ENCODE peak calls at places on chromosomes 5 and 9, in four cellular contexts. S, Z, T and L are unnamed samples.

GRCh38 chr5:147691134-147691533 is 91.4 kb downstream of the JAKMIP2 start:
- DNase-seq in S (no peak), Z (no peak), T (no peak), L (no peak)

GRCh38 chr5:10262121-10262774 is 12.2 kb downstream of the CCT5 start:
- DNase-seq in S (no peak), Z (no peak), T (no peak), L (no peak)

GRCh38 chr5:152113401-152113800 is 188.8 kb upstream of the GLRA1 start:
- DNase-seq in S (no peak), Z (no peak), T (no peak), L (no peak)

GRCh38 chr9:42386477-42386876 is 203.0 kb downstream of the SPATA31A6 start:
- DNase-seq in S (no peak), Z (no peak), T (no peak), L (no peak)

GRCh38 chr5:133924221-133924920 is 44.1 kb downstream of the C5orf15 start:
- DNase-seq in S (no peak), Z (no peak), T (no peak), L (no peak)

GRCh38 chr5:1285141-1285540 is 9.7 kb downstream of the TERT start:
- DNase-seq in S (no peak), Z (no peak), T (no peak), L (no peak)

GRCh38 chr5:55993013-55993412 is 1.8 kb downstream of the IL6ST start:
- DNase-seq in S (no peak), Z (no peak), T (peak; percentile 48), L (no peak)

GRCh38 chr5:55570026-55570425 is 35.3 kb upstream of the PLPP1 start:
- DNase-seq in S (no peak), Z (no peak), T (peak; percentile 42), L (peak; percentile 4)

GRCh38 chr5:55429707-55430253 is 105.0 kb downstream of the PLPP1 start:
- DNase-seq in S (no peak), Z (no peak), T (no peak), L (no peak)

GRCh38 chr5:123874600-123875201 is 362.7 kb downstream of the CSNK1G3 start:
- DNase-seq in S (no peak), Z (no peak), T (peak; percentile 12), L (peak; percentile 60)

GRCh38 chr9:121736147-121736721 is 84.8 kb downstream of the DAB2IP start:
- DNase-seq in S (peak; percentile 90), Z (no peak), T (peak; percentile 25), L (peak; percentile 54)

GRCh38 chr5:71922584-71923106 is 184.6 kb upstream of the MAP1B start:
- DNase-seq in S (peak; percentile 37), Z (peak; percentile 50), T (peak; percentile 64), L (no peak)

DNA sequence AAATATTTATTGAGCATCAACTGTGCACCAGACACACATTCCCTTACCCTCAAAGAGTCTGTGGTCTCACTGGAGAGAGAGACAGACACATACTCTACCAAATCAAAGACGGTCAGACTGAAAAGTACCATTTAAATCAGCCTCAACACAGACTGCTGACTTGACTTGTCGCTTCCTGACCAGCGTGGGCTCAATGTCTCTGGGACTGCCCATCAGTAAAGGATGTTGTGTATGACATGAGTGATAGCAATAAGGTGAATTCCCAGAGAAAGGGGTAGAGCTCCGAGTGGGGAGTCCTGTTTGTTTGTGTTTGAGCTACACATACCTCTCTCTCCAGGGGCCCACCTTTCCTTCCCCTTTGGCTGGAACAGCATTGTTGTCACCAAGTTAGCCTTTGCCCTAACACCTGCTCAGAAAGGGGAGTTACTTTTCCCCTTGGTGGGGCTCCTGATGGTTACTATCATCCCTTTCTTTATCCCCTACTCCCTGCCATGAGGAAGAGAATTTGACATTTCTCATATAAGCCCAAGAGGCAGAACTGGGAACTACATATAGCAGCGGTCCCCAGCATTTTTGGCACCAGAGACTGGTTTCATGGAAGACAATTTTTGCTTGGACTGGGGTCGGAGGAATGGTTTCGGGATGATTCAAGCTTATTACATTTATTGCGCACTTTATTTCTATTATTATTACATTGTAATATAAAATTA is 33.9 kb downstream of the NR4A3 start:
- DNase-seq in S (no peak), Z (no peak), T (no peak), L (no peak)
- H2BK15ac ChIP-seq in S (no peak overlapping the region), Z (no peak overlapping the region), T (no peak overlapping the region), L (no peak overlapping the region)

GRCh38 chr5:141878771-141879759 is 855 bp upstream of the PCDH1 start:
- DNase-seq in S (peak; percentile 88), Z (no peak), T (peak; percentile 80), L (peak; percentile 98)

GRCh38 chr5:141879941-141880738 is 1.9 kb upstream of the PCDH1 start:
- DNase-seq in S (no peak), Z (no peak), T (no peak), L (no peak)

GRCh38 chr5:141877478-141878185 is 578 bp downstream of the PCDH1 start:
- DNase-seq in S (no peak), Z (no peak), T (no peak), L (no peak)

GRCh38 chr5:141876628-141877477 is 1.4 kb downstream of the PCDH1 start:
- DNase-seq in S (no peak), Z (no peak), T (no peak), L (no peak)

GRCh38 chr5:141878186-141878770 is at the start of gene PCDH1:
- DNase-seq in S (no peak), Z (no peak), T (peak; percentile 14), L (no peak)
- H2BK15ac ChIP-seq in S (no peak within 1 kb of the TSS), Z (peak within 1 kb of the TSS; percentile 96), T (no peak within 1 kb of the TSS), L (peak within 1 kb of the TSS; percentile 79)

DNA sequence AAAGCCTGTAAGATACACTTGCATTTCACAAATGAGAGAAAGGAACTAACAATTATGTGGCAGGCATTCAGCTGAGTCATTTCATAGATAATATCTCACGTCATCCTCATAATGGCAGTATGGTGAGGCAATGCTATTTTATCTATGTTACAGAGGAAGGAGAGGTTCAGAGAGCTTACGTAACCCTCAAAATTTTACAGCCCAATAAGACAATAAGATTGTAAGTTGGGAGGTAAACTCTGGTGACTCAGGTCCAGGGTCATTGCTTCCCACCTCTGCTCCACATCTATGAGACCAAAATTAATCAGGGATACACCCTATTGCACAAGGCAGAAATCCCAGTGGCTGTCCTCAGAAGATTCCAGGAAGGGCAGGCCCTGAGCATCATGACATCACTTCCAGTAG is 309.7 kb downstream of the NSG2 start:
- DNase-seq in S (no peak), Z (no peak), T (peak; percentile 66), L (no peak)
- H2BK15ac ChIP-seq in S (no peak overlapping the region), Z (no peak overlapping the region), T (no peak overlapping the region), L (no peak overlapping the region)

DNA sequence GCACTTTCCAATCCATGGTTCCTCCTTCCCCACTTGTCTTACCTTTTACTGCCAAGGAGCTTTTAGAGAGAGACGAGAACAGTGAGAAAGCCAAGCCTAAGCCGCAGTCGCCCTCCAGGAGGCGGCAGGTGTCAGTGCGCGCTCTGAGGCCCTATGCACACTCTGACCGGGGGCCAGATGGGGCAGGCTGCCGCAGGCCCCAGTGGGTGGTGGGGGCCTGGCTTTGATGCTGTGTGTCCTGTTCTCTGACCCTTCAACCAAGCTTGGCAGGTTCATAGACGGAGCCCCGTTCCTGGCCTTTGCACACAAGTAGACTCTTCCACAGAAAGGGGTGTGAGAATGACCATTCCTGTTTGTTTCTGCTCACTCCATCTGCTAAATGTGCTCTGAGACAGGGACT is 77.3 kb downstream of the WNK2 start:
- DNase-seq in S (peak; percentile 34), Z (no peak), T (no peak), L (no peak)
- H2BK15ac ChIP-seq in S (no peak overlapping the region), Z (no peak overlapping the region), T (no peak overlapping the region), L (no peak overlapping the region)

GRCh38 chr5:108382784-108383358 is 973 bp upstream of the FBXL17 start:
- DNase-seq in S (no peak), Z (no peak), T (peak; percentile 44), L (peak; percentile 11)

GRCh38 chr5:108379722-108380530 is 2.0 kb downstream of the FBXL17 start:
- DNase-seq in S (no peak), Z (no peak), T (peak; percentile 31), L (no peak)

GRCh38 chr5:108380531-108381021 is 1.3 kb downstream of the FBXL17 start:
- DNase-seq in S (peak; percentile 72), Z (no peak), T (peak; percentile 13), L (peak; percentile 32)

GRCh38 chr5:108381034-108381954 is 604 bp downstream of the FBXL17 start:
- DNase-seq in S (no peak), Z (no peak), T (peak; percentile 63), L (peak; percentile 59)

DNA sequence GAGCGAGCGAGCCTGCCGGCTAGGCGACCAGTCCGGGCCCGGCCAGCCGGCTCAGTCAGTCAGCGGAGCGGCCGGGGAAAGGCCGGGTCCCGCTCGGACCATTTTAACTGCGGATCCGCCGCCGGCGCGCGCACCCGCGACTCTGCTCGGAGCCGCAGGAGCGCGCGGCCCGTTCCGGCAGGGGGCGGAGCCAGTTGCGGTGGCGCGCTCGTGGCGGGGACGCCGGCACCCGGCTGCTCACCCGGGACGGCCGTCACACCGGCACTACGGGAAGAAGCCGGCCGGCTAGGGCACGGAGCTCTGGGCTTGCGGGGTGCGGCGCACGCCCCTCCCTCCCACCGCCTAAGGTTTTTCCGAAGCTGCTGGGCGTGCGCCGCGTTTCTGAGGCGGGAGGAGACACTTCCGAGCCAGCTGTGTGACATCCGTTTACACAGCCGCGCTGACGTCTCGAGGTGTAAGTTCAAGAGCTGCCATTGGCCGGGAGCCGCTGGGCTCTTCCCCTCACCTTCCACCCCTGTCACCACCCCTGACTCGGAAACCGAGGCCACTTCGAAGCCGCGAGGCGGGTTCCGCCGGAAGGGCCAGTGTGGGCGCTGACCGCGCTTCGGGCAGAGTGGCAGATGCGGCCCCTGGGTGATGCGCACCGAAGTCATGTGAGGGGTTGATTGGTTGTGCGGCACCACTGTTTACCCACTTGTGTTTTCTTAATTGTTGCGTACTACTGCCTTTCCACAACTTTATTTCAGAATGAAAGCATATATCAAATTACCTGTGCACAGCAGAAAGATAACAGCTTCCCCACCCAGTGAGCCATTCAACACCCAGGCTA is at the start of gene FBXL17:
- DNase-seq in S (peak; percentile 98), Z (peak; percentile 86), T (peak; percentile 90), L (peak; percentile 85)
- H2BK15ac ChIP-seq in S (no peak within 1 kb of the TSS), Z (no peak within 1 kb of the TSS), T (peak within 1 kb of the TSS; percentile 30), L (peak within 1 kb of the TSS; percentile 84)